ENCODE peak calls at places on chromosomes 4 and X, in four cellular contexts. One of them, this sample, is unnamed.

GRCh38 chrX:1598876-1599790 is 7.7 kb downstream of the AKAP17A start:
- DNase-seq in iPS-NIHi11: no peak
- DNase-seq in NCI-H1930: no peak
- DNase-seq in left colon: no peak
- DNase-seq in this sample: no peak

GRCh38 chr4:113958766-113959540 is 20.5 kb downstream of the ARSJ start:
- DNase-seq in NCI-H1930: peak
- DNase-seq in left colon: no peak
- DNase-seq in iPS-NIHi11: no peak
- DNase-seq in this sample: no peak

GRCh38 chrX:17669891-17670290 is 67.4 kb upstream of the SCML1 start:
- DNase-seq in left colon: no peak
- DNase-seq in NCI-H1930: no peak
- DNase-seq in iPS-NIHi11: no peak
- DNase-seq in this sample: no peak

GRCh38 chr4:119016636-119017035 is 119.0 kb upstream of the MYOZ2 start:
- DNase-seq in left colon: no peak
- DNase-seq in iPS-NIHi11: no peak
- DNase-seq in NCI-H1930: no peak
- DNase-seq in this sample: no peak

GRCh38 chrX:42804524-42804923 is 26.6 kb upstream of the PPP1R2C start:
- DNase-seq in iPS-NIHi11: peak
- DNase-seq in NCI-H1930: no peak
- DNase-seq in left colon: no peak
- DNase-seq in this sample: no peak

GRCh38 chr4:45701616-45702015 is 422.2 kb downstream of the GABRG1 start:
- DNase-seq in left colon: no peak
- DNase-seq in NCI-H1930: no peak
- DNase-seq in iPS-NIHi11: no peak
- DNase-seq in this sample: no peak

GRCh38 chr4:142493255-142493976 is 352.7 kb downstream of the INPP4B start:
- DNase-seq in iPS-NIHi11: no peak
- DNase-seq in left colon: no peak
- DNase-seq in NCI-H1930: no peak
- DNase-seq in this sample: no peak

GRCh38 chr4:6767725-6768538 is 14.6 kb upstream of the KIAA0232 start:
- DNase-seq in left colon: peak
- DNase-seq in iPS-NIHi11: no peak
- DNase-seq in NCI-H1930: no peak
- DNase-seq in this sample: no peak

GRCh38 chrX:20266810-20267598 is at the start of gene RPS6KA3:
- DNase-seq in NCI-H1930: peak
- DNase-seq in iPS-NIHi11: peak
- DNase-seq in left colon: peak
- DNase-seq in this sample: peak

GRCh38 chr4:110865611-110866254 is 242.9 kb upstream of the PITX2 start:
- DNase-seq in NCI-H1930: no peak
- DNase-seq in iPS-NIHi11: no peak
- DNase-seq in left colon: no peak
- DNase-seq in this sample: no peak

GRCh38 chr4:8515316-8516060 is 64.7 kb upstream of the GPR78 start:
- DNase-seq in left colon: no peak
- DNase-seq in NCI-H1930: no peak
- DNase-seq in iPS-NIHi11: no peak
- DNase-seq in this sample: no peak

GRCh38 chrX:10509397-10509796 is 111.0 kb downstream of the MID1 start:
- DNase-seq in iPS-NIHi11: peak
- DNase-seq in NCI-H1930: no peak
- DNase-seq in left colon: no peak
- DNase-seq in this sample: no peak

GRCh38 chr4:123867910-123868587 is 471.5 kb downstream of the SPRY1 start:
- DNase-seq in left colon: no peak
- DNase-seq in NCI-H1930: no peak
- DNase-seq in iPS-NIHi11: no peak
- DNase-seq in this sample: no peak

GRCh38 chr4:170089743-170090666 is at the start of gene AADAT:
- DNase-seq in iPS-NIHi11: peak
- DNase-seq in left colon: peak
- DNase-seq in NCI-H1930: peak
- DNase-seq in this sample: peak

GRCh38 chrX:86103061-86103460 is 45.2 kb upstream of the DACH2 start:
- DNase-seq in NCI-H1930: no peak
- DNase-seq in left colon: no peak
- DNase-seq in iPS-NIHi11: no peak
- DNase-seq in this sample: no peak

GRCh38 chrX:78545233-78545632 is 113.9 kb downstream of the RTL3 start:
- DNase-seq in left colon: no peak
- DNase-seq in NCI-H1930: no peak
- DNase-seq in iPS-NIHi11: no peak
- DNase-seq in this sample: no peak

GRCh38 chr4:174119051-174119450 is 164.4 kb downstream of the FBXO8 start:
- DNase-seq in NCI-H1930: no peak
- DNase-seq in iPS-NIHi11: no peak
- DNase-seq in left colon: no peak
- DNase-seq in this sample: no peak

GRCh38 chrX:20221902-20222301 is 44.8 kb downstream of the RPS6KA3 start:
- DNase-seq in iPS-NIHi11: no peak
- DNase-seq in NCI-H1930: no peak
- DNase-seq in left colon: no peak
- DNase-seq in this sample: no peak

GRCh38 chr4:133592591-133592990 is 443.5 kb downstream of the PCDH10 start:
- DNase-seq in left colon: no peak
- DNase-seq in NCI-H1930: no peak
- DNase-seq in iPS-NIHi11: peak
- DNase-seq in this sample: no peak

GRCh38 chr4:124321370-124321769 is 391.2 kb downstream of the ANKRD50 start:
- DNase-seq in iPS-NIHi11: no peak
- DNase-seq in NCI-H1930: no peak
- DNase-seq in left colon: no peak
- DNase-seq in this sample: peak

GRCh38 chrX:128973033-128973432 is 550.3 kb downstream of the SMARCA1 start:
- DNase-seq in left colon: no peak
- DNase-seq in iPS-NIHi11: no peak
- DNase-seq in NCI-H1930: no peak
- DNase-seq in this sample: no peak

GRCh38 chrX:41014776-41015175 is 70.5 kb upstream of the USP9X start:
- DNase-seq in iPS-NIHi11: no peak
- DNase-seq in NCI-H1930: no peak
- DNase-seq in left colon: no peak
- DNase-seq in this sample: no peak

GRCh38 chr4:67332627-67333026 is 212.7 kb downstream of the CENPC start:
- DNase-seq in left colon: no peak
- DNase-seq in NCI-H1930: no peak
- DNase-seq in iPS-NIHi11: peak
- DNase-seq in this sample: peak

GRCh38 chrX:40550069-40550468 is 30.7 kb upstream of the ATP6AP2 start:
- DNase-seq in iPS-NIHi11: no peak
- DNase-seq in NCI-H1930: no peak
- DNase-seq in left colon: no peak
- DNase-seq in this sample: no peak

GRCh38 chr4:188904617-188905016 is 765.4 kb downstream of the TRIML1 start:
- DNase-seq in NCI-H1930: no peak
- DNase-seq in left colon: no peak
- DNase-seq in iPS-NIHi11: no peak
- DNase-seq in this sample: no peak

GRCh38 chr4:104915864-104916263 is 230.8 kb upstream of the TET2 start:
- DNase-seq in NCI-H1930: no peak
- DNase-seq in iPS-NIHi11: peak
- DNase-seq in left colon: no peak
- DNase-seq in this sample: peak

GRCh38 chr4:124146071-124146470 is 566.5 kb downstream of the ANKRD50 start:
- DNase-seq in iPS-NIHi11: no peak
- DNase-seq in left colon: no peak
- DNase-seq in NCI-H1930: no peak
- DNase-seq in this sample: no peak

This sample was measured in WTC11.